ENCODE peak calls at places on chromosomes 5 and 9, in seven cellular contexts. W is uterus, R is Calu3, M is fibroblast of lung, B is WTC11, Z is adrenal gland, O is GM10248. T is an unnamed sample.

GRCh38 chr5:493251-493701 is 31.0 kb downstream of the SLC9A3 start:
- DNase-seq in W (no peak), R (no peak), M (no peak), B (no peak), Z (no peak), O (no peak), T (no peak)

GRCh38 chr9:95457769-95458168 is 59.0 kb downstream of the PTCH1 start:
- DNase-seq in W (no peak), R (no peak), M (peak), B (no peak), Z (no peak), O (no peak), T (no peak)

GRCh38 chr5:16867585-16867953 is 68.5 kb downstream of the MYO10 start:
- DNase-seq in W (no peak), R (no peak), M (no peak), B (no peak), Z (no peak), O (no peak), T (no peak)

GRCh38 chr5:121199238-121199999 is 652.3 kb upstream of the FTMT start:
- DNase-seq in W (no peak), R (no peak), M (peak), B (no peak), Z (no peak), O (no peak), T (no peak)

GRCh38 chr9:129311638-129312037 is 133.6 kb upstream of the IER5L start:
- DNase-seq in W (no peak), R (no peak), M (no peak), B (no peak), Z (no peak), O (no peak), T (no peak)

GRCh38 chr5:176817369-176817841 is 7.0 kb downstream of the UNC5A start:
- DNase-seq in W (no peak), R (peak), M (no peak), B (peak), Z (no peak), O (no peak), T (no peak)

GRCh38 chr5:31291323-31291854 is 97.9 kb downstream of the CDH6 start:
- DNase-seq in W (no peak), R (no peak), M (no peak), B (peak), Z (no peak), O (no peak), T (peak)

GRCh38 chr5:154801083-154801482 is 45.9 kb downstream of the LARP1 start:
- DNase-seq in W (no peak), R (no peak), M (peak), B (no peak), Z (no peak), O (no peak), T (no peak)

GRCh38 chr5:179232091-179232490 is 113.2 kb downstream of the ADAMTS2 start:
- DNase-seq in W (no peak), R (no peak), M (no peak), B (no peak), Z (no peak), O (no peak), T (no peak)

GRCh38 chr9:34675048-34675714 is 12.7 kb upstream of the CCL27 start:
- DNase-seq in W (no peak), R (peak), M (peak), B (peak), Z (peak), O (peak), T (peak)

GRCh38 chr5:169850407-169850806 is 129.9 kb downstream of the INSYN2B start:
- DNase-seq in W (no peak), R (no peak), M (no peak), B (no peak), Z (no peak), O (no peak), T (no peak)

GRCh38 chr9:126312584-126313551 is 13.8 kb upstream of the MVB12B start:
- DNase-seq in W (no peak), R (no peak), M (no peak), B (no peak), Z (no peak), O (no peak), T (no peak)

GRCh38 chr5:149860801-149861322 is 83.7 kb downstream of the PDE6A start:
- DNase-seq in W (no peak), R (no peak), M (peak), B (peak), Z (no peak), O (peak), T (no peak)

GRCh38 chr5:155665371-155665770 is 651.8 kb downstream of the KIF4B start:
- DNase-seq in W (no peak), R (no peak), M (no peak), B (no peak), Z (no peak), O (no peak), T (no peak)

GRCh38 chr5:138488481-138488945 is 23.2 kb downstream of the EGR1 start:
- DNase-seq in W (no peak), R (no peak), M (peak), B (no peak), Z (no peak), O (no peak), T (no peak)

GRCh38 chr5:6404129-6404528 is 25.8 kb upstream of the MED10 start:
- DNase-seq in W (no peak), R (no peak), M (peak), B (no peak), Z (no peak), O (peak), T (no peak)

GRCh38 chr5:96507128-96507527 is 74.1 kb upstream of the PCSK1 start:
- DNase-seq in W (no peak), R (no peak), M (no peak), B (no peak), Z (no peak), O (no peak), T (no peak)

DNA sequence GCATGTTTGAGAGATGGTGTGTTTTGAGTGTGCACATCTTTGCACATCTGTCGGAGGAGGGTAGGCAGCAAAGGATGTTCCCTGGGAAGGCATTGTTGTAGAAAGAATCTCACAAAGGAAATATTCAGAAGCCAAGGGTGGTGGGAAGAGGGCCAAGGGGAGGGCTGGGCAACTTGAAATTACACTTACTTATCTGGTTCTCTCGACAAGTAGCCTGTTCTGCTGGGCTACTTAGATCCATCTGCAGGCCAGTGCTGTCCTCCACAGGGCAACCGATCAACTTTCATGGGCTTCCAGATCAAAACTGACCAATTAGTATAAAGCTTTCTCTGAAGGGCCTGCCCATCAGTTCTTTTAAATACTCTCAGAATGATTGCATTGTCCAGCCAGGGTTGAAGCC is 495.2 kb downstream of the GADD45G start:
- DNase-seq in W (no peak), R (no peak), M (peak), B (no peak), Z (peak), O (no peak), T (no peak)
- TF ChIP-seq CTCF in W (no peak), R (no peak), M (peak), B (no peak), Z (no peak), O (no peak), T (no peak)

DNA sequence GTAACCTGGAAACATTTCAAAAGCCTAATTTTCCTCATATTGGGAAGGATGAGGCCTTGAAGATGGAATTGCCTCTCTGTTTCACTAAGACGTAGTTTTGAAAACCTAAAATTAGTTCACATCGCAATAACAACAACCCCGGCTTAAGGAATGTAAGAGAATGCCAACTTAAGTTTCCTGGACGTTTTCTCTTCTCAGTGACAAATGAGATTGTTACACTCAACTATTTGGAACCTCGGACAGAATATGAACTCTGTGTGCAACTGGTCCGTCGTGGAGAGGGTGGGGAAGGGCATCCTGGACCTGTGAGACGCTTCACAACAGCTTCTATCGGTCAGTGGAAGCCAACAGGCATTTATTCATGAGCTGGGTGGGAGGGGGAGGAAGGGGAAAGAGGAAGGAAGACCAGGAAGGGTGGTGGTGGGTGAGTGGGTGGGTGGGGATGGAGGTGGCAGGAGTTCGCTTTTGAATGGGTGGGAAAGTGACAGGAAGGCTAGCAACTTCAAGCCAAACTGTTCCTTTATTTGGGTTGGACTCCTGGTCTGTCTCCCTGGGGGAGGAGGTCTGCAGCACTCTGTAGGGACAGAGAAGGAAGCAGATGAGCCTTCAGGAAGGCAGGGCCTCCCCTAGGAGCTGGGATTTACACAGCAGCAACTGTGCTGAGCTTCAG is 83.4 kb downstream of the TEK start:
- DNase-seq in W (no peak), R (no peak), M (peak), B (no peak), Z (peak), O (no peak), T (no peak)
- TF ChIP-seq CTCF in W (no peak), R (no peak), M (no peak), B (no peak), Z (no peak), O (no peak), T (no peak)

GRCh38 chr9:32069169-32069813 is 315.2 kb upstream of the ACO1 start:
- DNase-seq in W (no peak), R (no peak), M (no peak), B (peak), Z (no peak), O (peak), T (no peak)
- TF ChIP-seq CTCF in W (no peak), R (no peak), M (no peak), B (peak), Z (no peak), O (peak), T (peak)

GRCh38 chr5:101590384-101590783 is 687.3 kb upstream of the ST8SIA4 start:
- DNase-seq in W (no peak), R (peak), M (peak), B (peak), Z (no peak), O (no peak), T (no peak)
- TF ChIP-seq CTCF in W (no peak), R (peak), M (no peak), B (peak), Z (no peak), O (no peak), T (peak)

GRCh38 chr9:94166237-94167054 is 82.2 kb downstream of the PTPDC1 start:
- DNase-seq in W (peak), R (peak), M (peak), B (peak), Z (peak), O (peak), T (peak)
- TF ChIP-seq CTCF in W (peak), R (no peak), M (peak), B (no peak), Z (peak), O (peak), T (no peak)